ENCODE peak calls at places on chromosomes 13 and 19, in four cellular contexts. F is H9, L is IMR-90, W is mesendoderm. Z is an unnamed sample.

GRCh38 chr19:489418-490196 is 6.7 kb upstream of the MADCAM1 start:
- DNase-seq in F (peak; percentile 64), L (peak; percentile 8), W (peak; percentile 63), Z (peak; percentile 73)

GRCh38 chr13:47066261-47066660 is 169.4 kb upstream of the HTR2A start:
- DNase-seq in F (no peak), L (peak; percentile 9), W (no peak), Z (no peak)

GRCh38 chr19:48368942-48369341 is 4.8 kb downstream of the SYNGR4 start:
- DNase-seq in F (no peak), L (no peak), W (no peak), Z (no peak)

GRCh38 chr13:95660981-95661581 is 15.9 kb upstream of the DNAJC3 start:
- DNase-seq in F (no peak), L (peak; percentile 50), W (peak; percentile 50), Z (no peak)

GRCh38 chr19:22608441-22608840 is 25.7 kb upstream of the ZNF492 start:
- DNase-seq in F (no peak), L (no peak), W (no peak), Z (no peak)

GRCh38 chr19:47719047-47719885 is 6.0 kb downstream of the EHD2 start:
- DNase-seq in F (no peak), L (peak; percentile 99), W (no peak), Z (no peak)

GRCh38 chr13:57286511-57287098 is 119.6 kb downstream of the PRR20E start:
- DNase-seq in F (peak; percentile 78), L (no peak), W (no peak), Z (no peak)

GRCh38 chr19:3124630-3125029 is 11.2 kb upstream of the GNA15 start:
- DNase-seq in F (no peak), L (no peak), W (no peak), Z (no peak)

GRCh38 chr19:14400913-14401312 is 18.2 kb downstream of the DDX39A start:
- DNase-seq in F (no peak), L (no peak), W (no peak), Z (no peak)

GRCh38 chr19:35253316-35254286 is 4.8 kb downstream of the LSR start:
- DNase-seq in F (peak; percentile 30), L (no peak), W (peak; percentile 51), Z (no peak)

GRCh38 chr19:35248310-35249145 is at the start of gene LSR:
- DNase-seq in F (peak; percentile 95), L (no peak), W (peak; percentile 97), Z (peak; percentile 93)

GRCh38 chr19:35249848-35250711 is 1.3 kb downstream of the LSR start:
- DNase-seq in F (peak; percentile 24), L (no peak), W (no peak), Z (no peak)

GRCh38 chr19:35249146-35249847 is 495 bp downstream of the LSR start:
- DNase-seq in F (peak; percentile 23), L (no peak), W (peak; percentile 47), Z (no peak)

DNA sequence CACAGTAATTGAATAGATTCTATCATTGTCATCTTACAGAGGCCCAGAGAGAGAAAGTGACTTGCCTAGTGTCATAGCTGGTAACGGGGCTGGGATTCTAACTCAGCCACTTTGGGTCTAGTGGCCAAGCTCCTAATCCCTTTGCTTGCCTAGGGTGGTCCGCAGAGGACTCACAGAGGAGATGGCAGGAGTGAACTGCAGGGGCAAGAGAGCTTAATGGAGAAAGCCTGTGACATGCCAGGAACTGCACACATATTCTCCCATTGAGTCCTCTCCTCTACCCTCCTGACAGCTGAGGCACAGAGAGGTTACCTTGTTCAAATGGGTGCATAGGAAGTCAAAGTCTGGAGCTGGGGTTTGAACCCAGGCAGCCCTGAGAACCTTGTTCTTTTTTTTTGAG is 2.7 kb downstream of the LSR start:
- DNase-seq in F (no peak), L (no peak), W (no peak), Z (peak; percentile 27)
- H3K18ac ChIP-seq in F (no peak overlapping the region), L (no peak overlapping the region), W (no peak overlapping the region), Z (no peak overlapping the region)

GRCh38 chr13:99624936-99625540 is 123.8 kb downstream of the TM9SF2 start:
- DNase-seq in F (peak; percentile 50), L (no peak), W (no peak), Z (no peak)
- H3K18ac ChIP-seq in F (no peak overlapping the region), L (no peak overlapping the region), W (no peak overlapping the region), Z (peak overlapping the region; percentile 86)

GRCh38 chr13:59532405-59532804 is 631.3 kb downstream of the DIAPH3 start:
- DNase-seq in F (no peak), L (no peak), W (peak; percentile 19), Z (no peak)

GRCh38 chr13:59534806-59535205 is 628.9 kb downstream of the DIAPH3 start:
- DNase-seq in F (no peak), L (no peak), W (no peak), Z (no peak)

GRCh38 chr13:59533561-59534337 is 630.0 kb downstream of the DIAPH3 start:
- DNase-seq in F (no peak), L (peak; percentile 34), W (no peak), Z (no peak)

GRCh38 chr13:59527500-59527899 is 636.2 kb downstream of the DIAPH3 start:
- DNase-seq in F (no peak), L (no peak), W (no peak), Z (no peak)

GRCh38 chr13:59531571-59532091 is 632.1 kb downstream of the DIAPH3 start:
- DNase-seq in F (peak; percentile 68), L (peak; percentile 89), W (peak; percentile 96), Z (no peak)
- H3K18ac ChIP-seq in F (no peak overlapping the region), L (peak overlapping the region; percentile 48), W (no peak overlapping the region), Z (no peak overlapping the region)

GRCh38 chr13:20498659-20499058 is 27.0 kb downstream of the CRYL1 start:
- DNase-seq in F (no peak), L (no peak), W (no peak), Z (no peak)
- H3K18ac ChIP-seq in F (no peak overlapping the region), L (no peak overlapping the region), W (no peak overlapping the region), Z (no peak overlapping the region)

GRCh38 chr13:28532226-28533048 is 37.5 kb upstream of the FLT1 start:
- DNase-seq in F (peak; percentile 57), L (no peak), W (peak; percentile 44), Z (no peak)
- H3K18ac ChIP-seq in F (peak overlapping the region; percentile 32), L (no peak overlapping the region), W (peak overlapping the region; percentile 52), Z (peak overlapping the region; percentile 10)

GRCh38 chr13:106768991-106769390 is 201.1 kb upstream of the ARGLU1 start:
- DNase-seq in F (no peak), L (no peak), W (no peak), Z (no peak)

GRCh38 chr13:106772202-106772601 is 204.3 kb upstream of the ARGLU1 start:
- DNase-seq in F (no peak), L (no peak), W (peak; percentile 71), Z (no peak)
- H3K18ac ChIP-seq in F (no peak overlapping the region), L (no peak overlapping the region), W (no peak overlapping the region), Z (no peak overlapping the region)

DNA sequence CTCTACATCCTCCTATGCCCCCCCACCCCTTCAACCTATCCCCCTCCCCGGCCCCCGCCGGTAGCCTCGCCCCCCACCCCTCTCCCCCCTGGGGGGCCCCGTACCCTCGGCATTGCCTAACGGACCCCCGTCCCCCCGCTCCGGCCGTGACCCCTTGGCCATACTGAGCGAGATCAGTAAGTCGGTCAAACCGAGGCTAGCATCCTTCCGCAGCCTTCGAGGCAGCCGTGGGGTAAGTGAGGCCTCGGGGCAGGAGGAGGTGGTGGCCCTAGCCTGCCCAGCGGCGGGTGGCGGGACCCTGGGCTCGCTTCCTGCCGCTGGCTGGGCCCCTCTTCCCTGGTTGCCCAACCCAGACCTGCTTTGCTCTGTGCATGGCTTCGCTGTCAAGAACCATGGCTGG is 6.5 kb downstream of the TRIP10 start:
- DNase-seq in F (no peak), L (no peak), W (no peak), Z (no peak)
- H3K18ac ChIP-seq in F (no peak overlapping the region), L (no peak overlapping the region), W (no peak overlapping the region), Z (no peak overlapping the region)

GRCh38 chr19:12948597-12949362 is 3.1 kb downstream of the RAD23A start:
- DNase-seq in F (no peak), L (no peak), W (no peak), Z (no peak)

GRCh38 chr19:12945479-12946091 is at the start of gene RAD23A:
- DNase-seq in F (peak; percentile 97), L (peak; percentile 98), W (peak; percentile 99), Z (peak; percentile 99)

GRCh38 chr19:12946092-12946845 is 607 bp downstream of the RAD23A start:
- DNase-seq in F (peak; percentile 87), L (peak; percentile 80), W (peak; percentile 96), Z (peak; percentile 89)

GRCh38 chr19:12949363-12950284 is 4.0 kb downstream of the RAD23A start:
- DNase-seq in F (no peak), L (no peak), W (no peak), Z (no peak)

GRCh38 chr19:12947702-12948596 is 2.3 kb downstream of the RAD23A start:
- DNase-seq in F (no peak), L (no peak), W (no peak), Z (no peak)
- H3K18ac ChIP-seq in F (no peak overlapping the region), L (no peak overlapping the region), W (no peak overlapping the region), Z (no peak overlapping the region)

Z was measured in H1.